ENCODE peak calls at places on chromosomes 7 and 10, in four cellular contexts. One of them, this sample, is unnamed.

GRCh38 chr7:74364061-74364460 is 74.9 kb downstream of the CLIP2 start:
- DNase-seq in SK-N-SH: peak
- DNase-seq in K562: peak
- DNase-seq in H1: no peak
- DNase-seq in this sample: peak

GRCh38 chr7:151821806-151822540 is 54.9 kb downstream of the PRKAG2 start:
- DNase-seq in SK-N-SH: no peak
- DNase-seq in K562: no peak
- DNase-seq in H1: no peak
- DNase-seq in this sample: no peak

GRCh38 chr7:154744226-154744860 is 258.6 kb downstream of the PAXIP1 start:
- DNase-seq in SK-N-SH: peak
- DNase-seq in K562: peak
- DNase-seq in H1: peak
- DNase-seq in this sample: peak

GRCh38 chr10:5538446-5538845 is 13.7 kb downstream of the CALML3 start:
- DNase-seq in SK-N-SH: no peak
- DNase-seq in K562: no peak
- DNase-seq in H1: no peak
- DNase-seq in this sample: no peak

GRCh38 chr7:115357213-115357999 is 435.5 kb downstream of the MDFIC start:
- DNase-seq in SK-N-SH: no peak
- DNase-seq in K562: no peak
- DNase-seq in H1: no peak
- DNase-seq in this sample: no peak

GRCh38 chr7:73830872-73831655 is at the start of gene CLDN4:
- DNase-seq in SK-N-SH: no peak
- DNase-seq in K562: no peak
- DNase-seq in H1: no peak
- DNase-seq in this sample: peak

GRCh38 chr7:15396210-15397158 is 165.3 kb downstream of the AGMO start:
- DNase-seq in SK-N-SH: no peak
- DNase-seq in K562: peak
- DNase-seq in H1: no peak
- DNase-seq in this sample: no peak

GRCh38 chr10:79434816-79435215 is 10.6 kb downstream of the ZCCHC24 start:
- DNase-seq in SK-N-SH: no peak
- DNase-seq in K562: peak
- DNase-seq in H1: no peak
- DNase-seq in this sample: no peak

GRCh38 chr7:55028011-55028410 is 9.2 kb downstream of the EGFR start:
- DNase-seq in SK-N-SH: no peak
- DNase-seq in K562: no peak
- DNase-seq in H1: no peak
- DNase-seq in this sample: no peak

DNA sequence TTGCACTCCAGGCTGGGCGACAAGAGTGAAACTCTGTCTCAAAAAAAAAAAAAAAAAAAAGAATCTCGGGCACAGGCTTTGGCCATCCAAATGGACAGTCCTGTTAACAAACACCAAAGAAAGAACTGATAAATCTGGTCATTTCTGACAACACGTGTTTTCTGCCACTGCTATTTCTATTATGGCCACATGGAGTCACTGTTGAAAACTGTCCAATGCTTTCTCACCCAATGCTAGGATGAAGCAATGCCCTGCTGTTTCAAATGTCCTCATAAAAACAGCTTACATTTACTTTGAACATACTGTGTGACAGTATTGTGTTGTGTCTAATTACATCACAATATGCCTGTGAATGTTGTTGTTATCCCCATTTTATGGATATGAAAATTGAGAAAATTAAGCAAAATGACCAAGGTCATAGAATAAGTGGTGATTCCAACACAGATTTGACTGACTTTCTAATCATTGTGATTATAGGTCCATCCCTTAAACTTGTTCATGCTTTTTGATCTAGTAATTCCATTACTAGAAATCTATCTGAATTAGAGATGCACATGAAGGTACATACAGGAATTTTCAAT is 19.9 kb upstream of the MAP3K8 start:
- DNase-seq in SK-N-SH: peak
- DNase-seq in K562: peak
- DNase-seq in H1: no peak
- DNase-seq in this sample: no peak
- TF ChIP-seq USF2 in SK-N-SH: no peak
- TF ChIP-seq USF2 in K562: no peak
- TF ChIP-seq USF2 in H1: no peak
- TF ChIP-seq USF2 in this sample: no peak

GRCh38 chr10:46525177-46525823 is 31.2 kb downstream of the GPRIN2 start:
- DNase-seq in SK-N-SH: peak
- DNase-seq in K562: no peak
- DNase-seq in H1: no peak
- DNase-seq in this sample: peak
- TF ChIP-seq TEAD4 in SK-N-SH: no peak
- TF ChIP-seq TEAD4 in K562: no peak
- TF ChIP-seq TEAD4 in H1: no peak
- TF ChIP-seq TEAD4 in this sample: no peak

GRCh38 chr7:158087196-158087595 is 500.4 kb downstream of the PTPRN2 start:
- DNase-seq in SK-N-SH: no peak
- DNase-seq in K562: no peak
- DNase-seq in H1: no peak
- DNase-seq in this sample: no peak
- TF ChIP-seq USF2 in SK-N-SH: no peak
- TF ChIP-seq USF2 in K562: no peak
- TF ChIP-seq USF2 in H1: no peak
- TF ChIP-seq USF2 in this sample: no peak

GRCh38 chr10:100759331-100759730 is 13.9 kb downstream of the PAX2 start:
- DNase-seq in SK-N-SH: peak
- DNase-seq in K562: no peak
- DNase-seq in H1: no peak
- DNase-seq in this sample: no peak
- TF ChIP-seq TEAD4 in SK-N-SH: no peak
- TF ChIP-seq TEAD4 in K562: no peak
- TF ChIP-seq TEAD4 in H1: no peak
- TF ChIP-seq TEAD4 in this sample: no peak

GRCh38 chr10:9301148-9301547 is 1246.7 kb downstream of the GATA3 start:
- DNase-seq in SK-N-SH: no peak
- DNase-seq in K562: no peak
- DNase-seq in H1: no peak
- DNase-seq in this sample: no peak
- TF ChIP-seq USF2 in SK-N-SH: no peak
- TF ChIP-seq USF2 in K562: no peak
- TF ChIP-seq USF2 in H1: no peak
- TF ChIP-seq USF2 in this sample: no peak

GRCh38 chr7:70165477-70166170 is 567.3 kb downstream of the AUTS2 start:
- DNase-seq in SK-N-SH: no peak
- DNase-seq in K562: no peak
- DNase-seq in H1: no peak
- DNase-seq in this sample: no peak
- TF ChIP-seq TEAD4 in SK-N-SH: no peak
- TF ChIP-seq TEAD4 in K562: no peak
- TF ChIP-seq TEAD4 in H1: no peak
- TF ChIP-seq TEAD4 in this sample: no peak

GRCh38 chr10:130761032-130761575 is 550.4 kb downstream of the TCERG1L start:
- DNase-seq in SK-N-SH: no peak
- DNase-seq in K562: no peak
- DNase-seq in H1: no peak
- DNase-seq in this sample: no peak
- TF ChIP-seq USF2 in SK-N-SH: no peak
- TF ChIP-seq USF2 in K562: no peak
- TF ChIP-seq USF2 in H1: no peak
- TF ChIP-seq USF2 in this sample: no peak

GRCh38 chr7:2201686-2202360 is 30.9 kb downstream of the MAD1L1 start:
- DNase-seq in SK-N-SH: peak
- DNase-seq in K562: no peak
- DNase-seq in H1: no peak
- DNase-seq in this sample: no peak
- TF ChIP-seq TEAD4 in SK-N-SH: no peak
- TF ChIP-seq TEAD4 in K562: no peak
- TF ChIP-seq TEAD4 in H1: no peak
- TF ChIP-seq TEAD4 in this sample: no peak